ENCODE peak calls at places on chromosomes 3 and 15, in five cellular contexts. T, B, X, G and V are unnamed samples.
A peak's percentile ranks its signal among the peaks of the same experiment; 100 is the strongest.

GRCh38 chr3:191502583-191502982 is 41.6 kb downstream of the PYDC2 start:
- DNase-seq in T (no peak), B (no peak), X (no peak), G (no peak), V (no peak)

GRCh38 chr3:152095472-152095871 is 173.3 kb upstream of the MBNL1 start:
- DNase-seq in T (no peak), B (no peak), X (no peak), G (no peak), V (no peak)

GRCh38 chr15:70324001-70324974 is 226.6 kb upstream of the TLE3 start:
- DNase-seq in T (no peak), B (peak; percentile 53), X (peak; percentile 41), G (no peak), V (no peak)

GRCh38 chr15:51267714-51268105 is 70.7 kb downstream of the CYP19A1 start:
- DNase-seq in T (no peak), B (peak; percentile 52), X (no peak), G (no peak), V (peak; percentile 50)

GRCh38 chr15:86624261-86625036 is 544.8 kb downstream of the AGBL1 start:
- DNase-seq in T (no peak), B (peak; percentile 57), X (peak; percentile 90), G (peak; percentile 75), V (peak; percentile 45)

GRCh38 chr3:172159962-172160538 is 120.7 kb downstream of the FNDC3B start:
- DNase-seq in T (no peak), B (no peak), X (peak; percentile 49), G (peak; percentile 75), V (no peak)

GRCh38 chr3:5767304-5767703 is 579.8 kb downstream of the EDEM1 start:
- DNase-seq in T (no peak), B (no peak), X (peak; percentile 10), G (no peak), V (no peak)

GRCh38 chr3:49255112-49255511 is 21.9 kb downstream of the C3orf62 start:
- DNase-seq in T (no peak), B (no peak), X (no peak), G (no peak), V (no peak)

GRCh38 chr3:181326637-181327223 is 337.2 kb upstream of the DNAJC19 start:
- DNase-seq in T (no peak), B (no peak), X (peak; percentile 9), G (no peak), V (no peak)

GRCh38 chr15:45126535-45127158 is 3.0 kb downstream of the DUOXA1 start:
- DNase-seq in T (no peak), B (no peak), X (no peak), G (no peak), V (peak; percentile 14)

GRCh38 chr3:17645074-17645698 is 97.2 kb downstream of the TBC1D5 start:
- DNase-seq in T (no peak), B (peak; percentile 28), X (peak; percentile 40), G (peak; percentile 46), V (no peak)

GRCh38 chr3:63390831-63391230 is 112.7 kb downstream of the SYNPR start:
- DNase-seq in T (no peak), B (no peak), X (peak; percentile 38), G (no peak), V (no peak)

GRCh38 chr3:160999268-160999667 is 105.9 kb downstream of the B3GALNT1 start:
- DNase-seq in T (no peak), B (no peak), X (peak; percentile 37), G (no peak), V (no peak)

GRCh38 chr15:75353604-75354003 is 6.8 kb downstream of the NEIL1 start:
- DNase-seq in T (no peak), B (no peak), X (no peak), G (no peak), V (no peak)

GRCh38 chr15:36527512-36528162 is 51.8 kb upstream of the CDIN1 start:
- DNase-seq in T (no peak), B (peak; percentile 41), X (peak; percentile 22), G (no peak), V (no peak)

GRCh38 chr3:35200056-35200455 is 439.3 kb upstream of the ARPP21 start:
- DNase-seq in T (no peak), B (no peak), X (peak; percentile 87), G (no peak), V (no peak)

GRCh38 chr3:183826448-183826847 is 1.1 kb upstream of the MAP6D1 start:
- DNase-seq in T (peak; percentile 67), B (no peak), X (no peak), G (peak; percentile 25), V (no peak)
- H3K27ac ChIP-seq in T (no peak overlapping the region), B (peak overlapping the region; percentile 30), X (no peak overlapping the region), G (no peak overlapping the region), V (no peak overlapping the region)

GRCh38 chr15:46304320-46304719 is 669.5 kb downstream of the SQOR start:
- DNase-seq in T (no peak), B (peak; percentile 14), X (no peak), G (no peak), V (no peak)
- TF ChIP-seq CTCF in T (no peak), B (peak; percentile 63), X (no peak), G (no peak), V (no peak)

DNA sequence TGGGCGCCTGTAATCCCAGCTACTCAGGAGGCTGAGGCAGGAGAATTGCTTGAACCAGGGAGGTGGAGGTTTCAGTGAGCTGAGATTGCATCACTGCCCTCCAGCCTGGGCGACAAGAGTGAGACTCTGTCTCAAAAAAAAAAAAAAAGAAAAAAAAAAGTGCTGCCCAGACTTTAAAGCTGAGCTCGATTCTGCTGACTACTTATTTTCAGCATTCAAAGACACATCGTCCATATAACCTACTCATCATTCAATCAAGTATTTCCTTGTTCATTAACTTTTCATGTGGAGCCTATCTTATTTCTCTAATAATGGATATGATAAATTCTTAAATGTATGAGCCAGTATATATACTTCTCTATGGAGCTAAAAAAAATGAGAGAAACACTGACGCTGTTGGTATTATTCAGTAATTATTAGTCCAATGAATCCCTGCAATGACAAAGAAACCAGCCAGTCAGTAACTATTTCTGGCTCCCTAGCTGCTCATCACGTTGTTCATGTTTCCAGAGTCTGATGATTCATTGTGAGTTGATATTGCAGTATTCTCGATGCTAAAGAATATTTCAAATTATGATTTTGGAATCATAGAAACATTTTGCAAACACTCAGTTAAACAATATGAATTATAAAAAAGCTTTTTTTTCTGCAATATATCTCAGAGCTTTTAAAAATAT is 111.9 kb downstream of the RAP2B start:
- DNase-seq in T (no peak), B (no peak), X (no peak), G (no peak), V (no peak)
- H3K27ac ChIP-seq in T (no peak overlapping the region), B (no peak overlapping the region), X (no peak overlapping the region), G (no peak overlapping the region), V (no peak overlapping the region)

GRCh38 chr15:62771234-62771633 is 271.3 kb upstream of the TPM1 start:
- DNase-seq in T (no peak), B (no peak), X (no peak), G (no peak), V (no peak)
- TF ChIP-seq CTCF in T (no peak), B (no peak), X (no peak), G (no peak), V (no peak)

DNA sequence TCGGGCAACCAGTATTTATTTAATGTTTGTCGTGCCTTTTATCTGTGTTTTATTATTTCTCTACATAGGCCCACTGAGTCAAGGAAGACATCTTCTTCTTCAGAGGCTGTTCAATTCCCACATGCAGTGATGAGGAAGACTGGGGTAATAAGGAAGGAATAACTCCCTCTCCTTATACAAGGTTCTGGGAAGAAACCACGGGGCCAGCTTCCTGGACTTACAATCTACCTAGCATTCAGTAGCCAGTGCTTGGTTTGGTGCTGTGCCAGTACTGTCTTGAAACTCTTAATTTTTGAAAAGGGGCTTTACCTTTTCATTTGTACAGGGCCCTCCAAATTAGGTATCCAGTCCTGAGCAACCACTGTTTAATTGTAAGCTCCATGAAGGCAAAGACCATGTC is 51.2 kb downstream of the SRGAP3 start:
- DNase-seq in T (no peak), B (no peak), X (no peak), G (no peak), V (no peak)
- H3K27ac ChIP-seq in T (no peak overlapping the region), B (peak overlapping the region; percentile 55), X (no peak overlapping the region), G (no peak overlapping the region), V (no peak overlapping the region)

GRCh38 chr3:169966086-169966950 is at the start of gene SEC62:
- DNase-seq in T (peak; percentile 99), B (peak; percentile 96), X (peak; percentile 76), G (peak; percentile 95), V (peak; percentile 96)
- TF ChIP-seq CTCF in T (no peak), B (peak; percentile 46), X (peak; percentile 18), G (peak; percentile 35), V (peak; percentile 45)

DNA sequence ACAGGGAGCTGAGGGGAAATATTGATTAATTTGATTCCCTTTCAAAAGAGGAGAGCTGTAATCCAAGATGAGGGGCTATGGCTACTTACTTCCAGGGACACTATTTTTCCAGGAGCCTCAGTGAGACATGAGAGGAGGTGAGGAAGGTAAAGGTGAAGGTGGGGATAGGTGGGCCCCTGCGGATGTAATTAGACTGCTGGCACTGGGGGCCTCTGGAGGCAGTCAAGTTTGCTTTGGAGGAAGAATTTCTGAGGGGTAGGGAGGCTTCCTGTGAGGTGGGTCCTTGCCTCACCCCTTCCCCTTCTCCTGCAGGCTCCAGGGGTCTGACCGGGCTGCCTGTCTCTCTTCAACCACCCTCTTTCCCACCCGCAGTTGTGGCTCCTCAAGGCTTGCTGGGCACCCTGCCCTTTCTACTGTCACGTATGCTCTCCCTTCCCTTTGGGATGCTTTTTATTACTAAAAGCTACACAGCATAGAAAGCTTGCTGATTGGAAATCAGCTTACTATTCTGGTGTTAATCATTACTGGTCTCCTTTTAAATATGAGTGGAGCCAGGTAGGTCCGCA is 22.5 kb downstream of the GASK1A start:
- DNase-seq in T (no peak), B (no peak), X (no peak), G (no peak), V (no peak)
- H3K27ac ChIP-seq in T (peak overlapping the region; percentile 75), B (no peak overlapping the region), X (no peak overlapping the region), G (no peak overlapping the region), V (peak overlapping the region; percentile 51)

GRCh38 chr3:142973217-142974009 is 9.9 kb upstream of the PAQR9 start:
- DNase-seq in T (no peak), B (no peak), X (no peak), G (peak; percentile 74), V (no peak)

GRCh38 chr3:142981108-142981507 is 17.6 kb upstream of the PAQR9 start:
- DNase-seq in T (no peak), B (no peak), X (no peak), G (no peak), V (no peak)

GRCh38 chr3:142977399-142977728 is 13.9 kb upstream of the PAQR9 start:
- DNase-seq in T (no peak), B (no peak), X (no peak), G (no peak), V (no peak)

GRCh38 chr3:142975316-142975995 is 12.0 kb upstream of the PAQR9 start:
- DNase-seq in T (no peak), B (no peak), X (no peak), G (no peak), V (no peak)

GRCh38 chr3:142976621-142977398 is 13.3 kb upstream of the PAQR9 start:
- DNase-seq in T (peak; percentile 87), B (peak; percentile 66), X (peak; percentile 94), G (peak; percentile 85), V (peak; percentile 70)
- TF ChIP-seq CTCF in T (no peak), B (no peak), X (no peak), G (no peak), V (no peak)